ENCODE peak calls at places on chromosomes 11 and 22, in four cellular contexts. One of them, this sample, is unnamed.
A peak's percentile ranks its signal among the peaks of the same experiment; 100 is the strongest.

GRCh38 chr11:43585877-43586608 is 94.5 kb upstream of the HSD17B12 start:
- DNase-seq in astrocyte of the spinal cord: no peak
- DNase-seq in head of caudate nucleus: no peak
- DNase-seq in neuronal stem cell: no peak
- DNase-seq in this sample: no peak

GRCh38 chr11:83139310-83139709 is 17.6 kb upstream of the PCF11 start:
- DNase-seq in head of caudate nucleus: no peak
- DNase-seq in astrocyte of the spinal cord: no peak
- DNase-seq in neuronal stem cell: no peak
- DNase-seq in this sample: no peak

GRCh38 chr11:102306048-102306575 is 11.2 kb upstream of the BIRC3 start:
- DNase-seq in head of caudate nucleus: no peak
- DNase-seq in neuronal stem cell: no peak
- DNase-seq in astrocyte of the spinal cord: no peak
- DNase-seq in this sample: no peak

GRCh38 chr22:50131894-50132293 is 38.6 kb upstream of the PANX2 start:
- DNase-seq in neuronal stem cell: no peak
- DNase-seq in head of caudate nucleus: no peak
- DNase-seq in astrocyte of the spinal cord: no peak
- DNase-seq in this sample: no peak

GRCh38 chr11:104361975-104362374 is 198.0 kb upstream of the PDGFD start:
- DNase-seq in head of caudate nucleus: no peak
- DNase-seq in neuronal stem cell: no peak
- DNase-seq in astrocyte of the spinal cord: no peak
- DNase-seq in this sample: no peak

GRCh38 chr22:48934446-48934845 is 893.2 kb downstream of the BRD1 start:
- DNase-seq in neuronal stem cell: no peak
- DNase-seq in astrocyte of the spinal cord: no peak
- DNase-seq in head of caudate nucleus: no peak
- DNase-seq in this sample: no peak

GRCh38 chr11:64337538-64338249 is 2.3 kb upstream of the CCDC88B start:
- DNase-seq in head of caudate nucleus: no peak
- DNase-seq in astrocyte of the spinal cord: no peak
- DNase-seq in neuronal stem cell: no peak
- DNase-seq in this sample: no peak

GRCh38 chr22:23067691-23068090 is 2.6 kb upstream of the GNAZ start:
- DNase-seq in neuronal stem cell: no peak
- DNase-seq in astrocyte of the spinal cord: no peak
- DNase-seq in head of caudate nucleus: no peak
- DNase-seq in this sample: no peak

GRCh38 chr22:20503816-20504215 is 3.6 kb upstream of the MED15 start:
- DNase-seq in astrocyte of the spinal cord: peak; percentile 29
- DNase-seq in head of caudate nucleus: no peak
- DNase-seq in neuronal stem cell: no peak
- DNase-seq in this sample: no peak

GRCh38 chr11:111982019-111982464 is 43.2 kb upstream of the DLAT start:
- DNase-seq in neuronal stem cell: peak; percentile 57
- DNase-seq in head of caudate nucleus: peak; percentile 46
- DNase-seq in astrocyte of the spinal cord: peak; percentile 56
- DNase-seq in this sample: no peak

GRCh38 chr11:4095509-4096230 is 1.1 kb downstream of the RRM1 start:
- DNase-seq in astrocyte of the spinal cord: peak; percentile 42
- DNase-seq in neuronal stem cell: no peak
- DNase-seq in head of caudate nucleus: no peak
- DNase-seq in this sample: no peak

GRCh38 chr11:47143322-47143721 is 33.4 kb downstream of the ARFGAP2 start:
- DNase-seq in astrocyte of the spinal cord: peak; percentile 84
- DNase-seq in head of caudate nucleus: no peak
- DNase-seq in neuronal stem cell: no peak
- DNase-seq in this sample: no peak

GRCh38 chr11:110090466-110091026 is 2.6 kb upstream of the ZC3H12C start:
- DNase-seq in head of caudate nucleus: no peak
- DNase-seq in neuronal stem cell: no peak
- DNase-seq in astrocyte of the spinal cord: no peak
- DNase-seq in this sample: no peak

GRCh38 chr11:44973634-44974401 is 23.1 kb upstream of the TP53I11 start:
- DNase-seq in astrocyte of the spinal cord: no peak
- DNase-seq in neuronal stem cell: no peak
- DNase-seq in head of caudate nucleus: no peak
- DNase-seq in this sample: no peak

GRCh38 chr11:32586576-32587190 is 3.1 kb downstream of the EIF3M start:
- DNase-seq in head of caudate nucleus: peak; percentile 19
- DNase-seq in neuronal stem cell: no peak
- DNase-seq in astrocyte of the spinal cord: peak; percentile 15
- DNase-seq in this sample: no peak

GRCh38 chr11:66566221-66566620 is 2.2 kb downstream of the CTSF start:
- DNase-seq in head of caudate nucleus: no peak
- DNase-seq in neuronal stem cell: no peak
- DNase-seq in astrocyte of the spinal cord: no peak
- DNase-seq in this sample: no peak

GRCh38 chr22:31575190-31575589 is 78.9 kb downstream of the SFI1 start:
- DNase-seq in astrocyte of the spinal cord: no peak
- DNase-seq in head of caudate nucleus: peak; percentile 14
- DNase-seq in neuronal stem cell: no peak
- DNase-seq in this sample: no peak

GRCh38 chr11:122128146-122128545 is 12.1 kb upstream of the BLID start:
- DNase-seq in neuronal stem cell: no peak
- DNase-seq in astrocyte of the spinal cord: no peak
- DNase-seq in head of caudate nucleus: no peak
- DNase-seq in this sample: no peak

GRCh38 chr22:24102366-24103200 is 78.7 kb upstream of the SUSD2 start:
- DNase-seq in neuronal stem cell: no peak
- DNase-seq in astrocyte of the spinal cord: no peak
- DNase-seq in head of caudate nucleus: no peak
- DNase-seq in this sample: no peak

GRCh38 chr11:69339041-69339733 is 45.2 kb downstream of the MYEOV start:
- DNase-seq in neuronal stem cell: no peak
- DNase-seq in head of caudate nucleus: no peak
- DNase-seq in astrocyte of the spinal cord: no peak
- DNase-seq in this sample: no peak

GRCh38 chr11:90243534-90243933 is 20.7 kb upstream of the CHORDC1 start:
- DNase-seq in head of caudate nucleus: no peak
- DNase-seq in astrocyte of the spinal cord: no peak
- DNase-seq in neuronal stem cell: no peak
- DNase-seq in this sample: no peak

GRCh38 chr22:40499187-40499753 is 128.9 kb downstream of the SGSM3 start:
- DNase-seq in head of caudate nucleus: no peak
- DNase-seq in astrocyte of the spinal cord: peak; percentile 98
- DNase-seq in neuronal stem cell: no peak
- DNase-seq in this sample: no peak

GRCh38 chr22:36281726-36282077 is 28.8 kb downstream of the APOL1 start:
- DNase-seq in head of caudate nucleus: no peak
- DNase-seq in neuronal stem cell: no peak
- DNase-seq in astrocyte of the spinal cord: no peak
- DNase-seq in this sample: no peak

GRCh38 chr22:49327411-49327810 is 500.3 kb downstream of the BRD1 start:
- DNase-seq in astrocyte of the spinal cord: no peak
- DNase-seq in neuronal stem cell: no peak
- DNase-seq in head of caudate nucleus: no peak
- DNase-seq in this sample: no peak

GRCh38 chr22:36606114-36606513 is 77.1 kb upstream of the EIF3D start:
- DNase-seq in neuronal stem cell: no peak
- DNase-seq in astrocyte of the spinal cord: no peak
- DNase-seq in head of caudate nucleus: no peak
- DNase-seq in this sample: no peak

GRCh38 chr11:102608699-102609098 is 16.4 kb downstream of the MMP20 start:
- DNase-seq in head of caudate nucleus: no peak
- DNase-seq in astrocyte of the spinal cord: no peak
- DNase-seq in neuronal stem cell: no peak
- DNase-seq in this sample: no peak

GRCh38 chr11:104060004-104060403 is 23.6 kb downstream of the DDI1 start:
- DNase-seq in astrocyte of the spinal cord: no peak
- DNase-seq in neuronal stem cell: no peak
- DNase-seq in head of caudate nucleus: no peak
- DNase-seq in this sample: no peak

GRCh38 chr22:42747701-42748513 is 27.2 kb upstream of the A4GALT start:
- DNase-seq in neuronal stem cell: no peak
- DNase-seq in head of caudate nucleus: no peak
- DNase-seq in astrocyte of the spinal cord: peak; percentile 86
- DNase-seq in this sample: no peak

GRCh38 chr22:45105281-45105700 is 58.4 kb upstream of the NUP50 start:
- DNase-seq in head of caudate nucleus: no peak
- DNase-seq in astrocyte of the spinal cord: no peak
- DNase-seq in neuronal stem cell: no peak
- DNase-seq in this sample: no peak

GRCh38 chr11:117182551-117182935 is 4.0 kb downstream of the SIDT2 start:
- DNase-seq in head of caudate nucleus: no peak
- DNase-seq in astrocyte of the spinal cord: no peak
- DNase-seq in neuronal stem cell: no peak
- DNase-seq in this sample: no peak

GRCh38 chr11:117384045-117384444 is 56.4 kb downstream of the CEP164 start:
- DNase-seq in astrocyte of the spinal cord: peak; percentile 68
- DNase-seq in head of caudate nucleus: peak; percentile 70
- DNase-seq in neuronal stem cell: no peak
- DNase-seq in this sample: no peak

GRCh38 chr11:113664981-113665710 is 41.0 kb downstream of the TMPRSS5 start:
- DNase-seq in neuronal stem cell: no peak
- DNase-seq in head of caudate nucleus: no peak
- DNase-seq in astrocyte of the spinal cord: no peak
- DNase-seq in this sample: no peak

GRCh38 chr11:69489746-69490365 is 8.4 kb downstream of the LINC01488 start:
- DNase-seq in head of caudate nucleus: no peak
- DNase-seq in astrocyte of the spinal cord: no peak
- DNase-seq in neuronal stem cell: no peak
- DNase-seq in this sample: no peak